ENCODE peak calls at places on chromosomes 5 and 9, in five cellular contexts. A is CD4-positive, alpha-beta memory T cell; I is SK-N-SH; O is colonic mucosa; L is naive thymus-derived CD4-positive, alpha-beta T cell. E is an unnamed sample. For H3K4me1, the result is how much of the 10 kb centered on the place peaks cover.

GRCh38 chr5:14032944-14033343 is 88.5 kb upstream of the DNAH5 start:
- DNase-seq in L (no peak), A (no peak), O (no peak), I (no peak), E (no peak)

GRCh38 chr5:181189363-181189961 is 15.5 kb downstream of the TRIM7 start:
- DNase-seq in L (peak), I (no peak), A (peak), O (peak), E (peak)

GRCh38 chr9:16321461-16322119 is 548.9 kb downstream of the BNC2 start:
- DNase-seq in I (peak), O (no peak), L (no peak), A (no peak), E (no peak)

GRCh38 chr9:130034570-130034969 is 8.4 kb downstream of the FNBP1 start:
- DNase-seq in O (no peak), L (no peak), I (no peak), A (no peak), E (no peak)

GRCh38 chr5:158898185-158899177 is 201.2 kb downstream of the EBF1 start:
- DNase-seq in A (no peak), L (no peak), O (no peak), I (no peak), E (no peak)

GRCh38 chr9:97978706-97979105 is 4.4 kb upstream of the ANP32B start:
- DNase-seq in L (no peak), A (no peak), O (no peak), I (no peak), E (no peak)

GRCh38 chr5:107997338-107997979 is 326.7 kb upstream of the EFNA5 start:
- DNase-seq in L (no peak), O (no peak), A (no peak), I (no peak), E (no peak)

GRCh38 chr5:71998746-71999145 is 108.5 kb upstream of the MAP1B start:
- DNase-seq in I (no peak), A (no peak), O (no peak), L (no peak), E (no peak)

GRCh38 chr5:116970318-116970717 is 395.7 kb upstream of the SEMA6A start:
- DNase-seq in I (peak), A (no peak), O (no peak), L (no peak), E (peak)

GRCh38 chr5:127418378-127418777 is 99.1 kb upstream of the PRRC1 start:
- DNase-seq in O (no peak), L (no peak), I (no peak), A (no peak), E (no peak)

DNA sequence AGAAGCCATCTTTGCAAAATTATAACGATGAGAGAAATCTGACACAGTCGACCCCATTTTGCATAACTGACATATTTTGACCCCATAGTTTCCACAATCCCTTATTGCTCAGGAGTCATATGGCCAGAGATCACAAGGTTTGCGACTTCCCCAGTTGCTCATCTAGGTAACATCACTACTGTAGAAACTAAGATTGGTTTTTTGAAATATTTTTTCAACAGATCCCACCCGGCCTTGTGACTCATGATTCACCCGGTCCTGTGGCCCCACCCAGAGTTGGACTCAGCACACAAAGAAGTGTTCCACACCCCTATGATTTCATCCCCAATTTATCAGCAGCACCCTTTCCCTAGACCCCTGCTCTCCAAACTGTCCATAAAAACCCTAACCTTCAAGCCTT is 50.2 kb downstream of the TIMD4 start:
- DNase-seq in L (no peak), A (no peak), I (no peak), O (no peak), E (no peak)
- H3K4me3 ChIP-seq in L (peak), A (no peak), I (no peak), O (no peak), E (no peak)

GRCh38 chr5:176406436-176407052 is 9.8 kb downstream of the CLTB start:
- DNase-seq in O (no peak), I (peak), A (no peak), L (no peak), E (no peak)

GRCh38 chr5:176405656-176406435 is 10.5 kb downstream of the CLTB start:
- DNase-seq in I (peak), A (no peak), O (peak), L (no peak), E (no peak)

GRCh38 chr5:176409765-176410164 is 6.6 kb downstream of the CLTB start:
- DNase-seq in O (no peak), L (no peak), A (no peak), I (no peak), E (no peak)

GRCh38 chr5:176408590-176408989 is 7.7 kb downstream of the CLTB start:
- DNase-seq in L (no peak), O (no peak), A (no peak), I (no peak), E (no peak)

DNA sequence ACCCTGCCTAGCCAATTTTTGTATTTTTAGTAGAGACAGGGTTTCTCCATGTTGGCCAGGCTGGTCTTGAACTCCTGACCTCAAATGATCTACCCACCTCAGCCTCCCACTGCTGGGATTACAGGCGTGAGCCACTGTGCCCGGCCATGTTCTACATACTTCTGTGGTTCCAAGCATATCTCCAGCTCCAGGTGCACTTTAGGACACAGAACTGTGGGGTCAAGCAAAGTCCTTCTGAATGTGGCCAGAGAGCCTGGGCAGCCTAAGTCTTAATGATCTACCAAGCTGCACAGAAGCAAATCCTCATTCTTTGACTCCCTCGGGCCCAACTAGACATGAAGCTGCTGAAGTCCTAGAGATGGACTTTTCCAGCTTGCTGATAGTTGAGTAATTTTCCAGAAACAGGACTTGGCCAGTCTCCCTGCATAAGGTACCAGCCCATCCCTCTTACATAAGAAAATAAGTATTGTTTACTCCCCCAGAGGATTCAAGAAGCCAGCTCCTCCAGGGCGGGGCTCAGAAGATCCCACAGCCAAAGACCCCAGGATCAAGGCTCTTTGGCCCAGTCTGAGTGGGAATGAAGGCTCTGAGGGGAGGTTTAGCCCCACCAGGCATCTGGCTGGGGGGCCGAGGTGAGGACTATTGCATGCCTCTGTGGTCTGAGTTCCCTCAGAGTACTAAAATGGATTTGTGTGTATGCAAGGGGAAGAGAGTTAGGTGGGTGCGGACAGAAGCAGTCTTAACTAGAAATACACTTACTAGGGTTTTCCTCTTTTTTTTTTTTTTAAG is 8.7 kb downstream of the CLTB start:
- DNase-seq in I (peak), L (no peak), A (no peak), O (no peak), E (no peak)
- H3K4me1 ChIP-seq in I (under half), L (under half), A (under half), O (under half), E (under half)

GRCh38 chr5:76811214-76811613 is 7.6 kb upstream of the F2RL1 start:
- DNase-seq in O (no peak), I (no peak), L (no peak), A (no peak), E (no peak)
- H3K4me3 ChIP-seq in O (no peak), I (no peak), L (no peak), A (no peak), E (no peak)

GRCh38 chr5:141838326-141839014 is 39.7 kb downstream of the PCDH1 start:
- DNase-seq in A (no peak), L (no peak), O (no peak), I (peak), E (no peak)
- H3K4me1 ChIP-seq in A (under half), L (under half), O (under half), I (under half), E (under half)

GRCh38 chr5:81191726-81192125 is 41.4 kb upstream of the CKMT2 start:
- DNase-seq in L (no peak), I (no peak), A (no peak), O (no peak), E (no peak)

GRCh38 chr5:81195334-81195929 is 37.7 kb upstream of the CKMT2 start:
- DNase-seq in L (no peak), I (peak), O (no peak), A (no peak), E (no peak)

GRCh38 chr5:81192351-81192750 is 40.8 kb upstream of the CKMT2 start:
- DNase-seq in O (no peak), L (no peak), I (no peak), A (no peak), E (no peak)

GRCh38 chr5:81189875-81190467 is 43.2 kb upstream of the CKMT2 start:
- DNase-seq in O (no peak), I (no peak), A (no peak), L (no peak), E (no peak)

GRCh38 chr5:81194633-81195333 is 38.3 kb upstream of the CKMT2 start:
- DNase-seq in A (peak), L (peak), I (peak), O (peak), E (peak)
- H3K4me3 ChIP-seq in A (no peak), L (no peak), I (peak), O (no peak), E (no peak)

DNA sequence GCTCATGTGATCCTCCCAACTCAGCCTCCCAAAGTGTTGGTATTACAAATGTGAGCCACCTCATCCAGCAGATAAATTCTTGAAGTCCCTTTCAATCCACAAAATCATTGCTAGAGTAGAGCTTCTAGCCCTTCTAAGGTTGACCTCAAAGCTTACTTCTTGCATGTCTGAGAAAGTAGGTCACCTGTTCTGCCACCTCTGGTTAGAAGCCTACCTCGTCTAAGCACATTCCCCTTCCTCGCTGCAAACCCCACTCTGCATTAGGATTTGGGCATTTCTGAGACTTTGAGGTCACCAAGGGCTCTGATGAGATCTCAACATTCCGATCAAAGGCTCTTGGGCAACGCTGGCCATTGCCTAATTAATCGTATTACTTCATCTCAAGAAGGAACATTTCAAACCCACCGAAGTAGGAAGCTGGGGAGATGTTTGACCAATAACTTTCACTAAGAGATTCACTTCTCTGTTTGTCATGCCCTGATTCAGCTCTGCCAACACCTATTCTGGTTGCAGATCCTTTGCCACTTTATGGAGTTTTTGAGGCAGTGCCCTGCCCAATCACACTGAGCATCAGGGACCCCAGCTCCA is 8.6 kb downstream of the ADAM19 start:
- DNase-seq in L (no peak), I (no peak), A (peak), O (no peak), E (no peak)
- H3K4me1 ChIP-seq in L (under half), I (under half), A (half or more), O (under half), E (under half)

GRCh38 chr5:1316588-1316902 is 21.7 kb upstream of the TERT start:
- DNase-seq in A (no peak), I (no peak), L (no peak), O (no peak), E (no peak)

GRCh38 chr5:1316941-1317340 is 22.1 kb upstream of the TERT start:
- DNase-seq in L (no peak), I (no peak), A (no peak), O (no peak), E (no peak)

GRCh38 chr5:1315018-1315708 is 20.3 kb upstream of the TERT start:
- DNase-seq in A (no peak), L (no peak), O (no peak), I (no peak), E (no peak)

GRCh38 chr5:1314564-1314982 is 19.7 kb upstream of the TERT start:
- DNase-seq in I (no peak), O (no peak), L (no peak), A (no peak), E (no peak)

GRCh38 chr5:1315709-1316587 is 21.1 kb upstream of the TERT start:
- DNase-seq in O (peak), L (peak), A (peak), I (no peak), E (peak)
- H3K4me3 ChIP-seq in O (peak), L (peak), A (peak), I (no peak), E (no peak)

GRCh38 chr5:132476853-132477729 is 13.5 kb downstream of the IRF1 start:
- DNase-seq in I (no peak), L (peak), O (no peak), A (peak), E (no peak)

GRCh38 chr5:132475531-132475930 is 15.0 kb downstream of the IRF1 start:
- DNase-seq in I (no peak), L (no peak), O (no peak), A (no peak), E (no peak)

GRCh38 chr5:132477784-132478497 is 12.6 kb downstream of the IRF1 start:
- DNase-seq in A (peak), O (peak), I (no peak), L (peak), E (no peak)

GRCh38 chr5:132474881-132475511 is 15.6 kb downstream of the IRF1 start:
- DNase-seq in L (no peak), O (no peak), I (no peak), A (no peak), E (peak)

DNA sequence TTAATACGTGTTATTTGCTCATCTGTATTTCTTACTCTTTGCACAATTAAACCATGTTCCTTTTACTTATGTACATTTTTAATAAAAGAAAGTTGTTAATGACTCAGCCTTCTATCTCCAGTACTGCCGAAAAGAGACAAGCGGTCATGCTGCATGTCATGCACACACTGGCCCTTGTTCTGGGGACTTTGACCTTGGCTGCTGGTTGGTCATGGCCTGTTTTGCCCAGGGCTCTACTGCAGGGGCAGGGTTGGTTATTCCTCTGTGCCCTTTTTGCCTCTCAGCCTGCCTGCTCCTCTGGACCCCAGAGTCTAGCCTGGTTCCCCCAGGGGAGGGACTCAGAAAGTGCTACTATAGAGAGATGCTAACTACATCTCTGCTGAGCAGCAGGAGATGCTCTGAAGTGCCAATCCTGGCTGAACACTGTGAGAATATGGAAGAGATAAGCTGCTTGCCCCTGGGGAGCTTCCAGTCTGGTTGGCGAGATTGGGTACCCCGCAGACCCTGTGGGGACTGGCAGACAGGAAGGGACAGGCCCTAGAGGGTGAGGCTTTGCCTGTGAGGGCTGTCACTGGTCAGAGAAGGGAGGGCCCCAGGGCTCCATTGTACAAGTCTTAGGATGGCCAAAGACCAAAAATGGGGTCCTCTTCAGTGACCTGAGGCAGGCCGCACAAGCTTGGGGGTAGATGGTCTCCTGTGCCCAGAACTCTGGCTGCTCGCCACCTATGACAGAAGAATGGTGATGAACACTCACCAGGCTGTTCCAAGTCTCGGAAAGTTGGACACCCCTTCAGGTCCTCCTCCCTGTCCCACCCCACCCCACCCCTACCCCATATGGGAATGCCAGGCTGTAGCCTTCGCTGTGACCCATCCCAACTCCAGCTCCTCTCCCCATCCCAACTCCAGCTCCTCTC is 14.4 kb downstream of the IRF1 start:
- DNase-seq in O (peak), I (no peak), A (peak), L (no peak), E (no peak)
- H3K4me1 ChIP-seq in O (under half), I (under half), A (half or more), L (half or more), E (under half)

DNA sequence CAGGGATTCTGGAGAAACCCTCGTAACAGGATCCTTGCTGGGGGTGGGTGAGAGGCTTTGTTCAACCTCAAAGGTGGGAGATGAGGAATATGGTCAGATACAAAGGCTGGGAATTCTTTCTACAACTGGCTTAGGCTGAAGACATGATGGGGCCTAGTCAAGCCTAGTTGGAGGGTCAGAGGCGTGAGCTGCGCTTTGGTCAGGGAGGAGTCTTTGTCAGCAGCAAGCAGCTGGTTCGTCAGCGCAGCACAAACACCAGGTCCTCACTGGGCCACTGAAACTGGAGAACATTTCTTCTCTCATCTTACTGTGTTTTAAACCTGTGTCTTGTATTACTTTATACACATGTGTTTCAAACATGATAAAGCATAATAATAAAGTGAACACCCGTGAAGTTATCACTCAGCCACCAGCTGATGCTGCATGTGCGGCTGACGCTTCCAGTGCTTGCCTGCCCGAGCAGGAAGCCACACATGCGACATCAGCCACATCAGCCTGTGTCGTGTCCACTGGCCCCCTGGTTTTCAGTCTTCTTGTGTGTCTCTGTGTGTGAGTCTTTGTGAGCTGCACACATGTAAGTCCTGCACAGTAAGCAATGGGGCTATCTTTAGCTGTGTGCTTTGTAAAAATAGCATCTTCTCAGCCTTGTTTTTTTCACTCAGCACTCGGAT is 81.5 kb downstream of the WNK2 start:
- DNase-seq in A (no peak), I (peak), O (peak), L (no peak), E (no peak)
- H3K4me3 ChIP-seq in A (no peak), I (no peak), O (no peak), L (no peak), E (no peak)

GRCh38 chr5:154841273-154841661 is 9.1 kb downstream of the FAXDC2 start:
- DNase-seq in I (no peak), L (no peak), A (no peak), O (no peak), E (no peak)
- H3K4me1 ChIP-seq in I (under half), L (under half), A (under half), O (under half), E (under half)

E was measured in SJCRH30.